ENCODE peak calls at places on chromosomes 7 and 10, in six cellular contexts. One of them, this sample, is unnamed.

GRCh38 chr10:132899054-132899750 is 43.2 kb downstream of the CFAP46 start:
- DNase-seq in astrocyte: no peak
- DNase-seq in GM23338: no peak
- DNase-seq in endothelial cell of umbilical vein: no peak
- DNase-seq in GM23248: no peak
- DNase-seq in fibroblast of lung: no peak
- DNase-seq in this sample: no peak

GRCh38 chr10:101291254-101292193 is 62.3 kb upstream of the LBX1 start:
- DNase-seq in astrocyte: no peak
- DNase-seq in GM23338: peak
- DNase-seq in endothelial cell of umbilical vein: peak
- DNase-seq in GM23248: peak
- DNase-seq in fibroblast of lung: no peak
- DNase-seq in this sample: peak

GRCh38 chr10:9362721-9363120 is 1308.2 kb downstream of the GATA3 start:
- DNase-seq in astrocyte: no peak
- DNase-seq in GM23338: no peak
- DNase-seq in endothelial cell of umbilical vein: no peak
- DNase-seq in GM23248: no peak
- DNase-seq in fibroblast of lung: no peak
- DNase-seq in this sample: no peak

GRCh38 chr10:6464862-6465430 is 115.1 kb downstream of the PRKCQ start:
- DNase-seq in astrocyte: no peak
- DNase-seq in GM23338: no peak
- DNase-seq in endothelial cell of umbilical vein: no peak
- DNase-seq in GM23248: no peak
- DNase-seq in fibroblast of lung: no peak
- DNase-seq in this sample: no peak

GRCh38 chr7:129781128-129781855 is 169.8 kb downstream of the NRF1 start:
- DNase-seq in astrocyte: no peak
- DNase-seq in GM23338: peak
- DNase-seq in endothelial cell of umbilical vein: no peak
- DNase-seq in GM23248: no peak
- DNase-seq in fibroblast of lung: no peak
- DNase-seq in this sample: peak

GRCh38 chr10:46550076-46550790 is 6.2 kb downstream of the GPRIN2 start:
- DNase-seq in astrocyte: no peak
- DNase-seq in GM23338: no peak
- DNase-seq in endothelial cell of umbilical vein: no peak
- DNase-seq in GM23248: no peak
- DNase-seq in fibroblast of lung: no peak
- DNase-seq in this sample: no peak

GRCh38 chr10:32318476-32318896 is 28.5 kb downstream of the EPC1 start:
- DNase-seq in astrocyte: no peak
- DNase-seq in GM23338: no peak
- DNase-seq in endothelial cell of umbilical vein: no peak
- DNase-seq in GM23248: peak
- DNase-seq in fibroblast of lung: peak
- DNase-seq in this sample: no peak

GRCh38 chr7:156223935-156224334 is 411.7 kb upstream of the SHH start:
- DNase-seq in astrocyte: no peak
- DNase-seq in GM23338: no peak
- DNase-seq in endothelial cell of umbilical vein: no peak
- DNase-seq in GM23248: no peak
- DNase-seq in fibroblast of lung: no peak
- DNase-seq in this sample: no peak

GRCh38 chr7:6653101-6653995 is 16.2 kb downstream of the ZNF316 start:
- DNase-seq in astrocyte: no peak
- DNase-seq in GM23338: no peak
- DNase-seq in endothelial cell of umbilical vein: no peak
- DNase-seq in GM23248: no peak
- DNase-seq in fibroblast of lung: no peak
- DNase-seq in this sample: no peak

GRCh38 chr10:52283174-52283573 is 30.9 kb upstream of the DKK1 start:
- DNase-seq in astrocyte: no peak
- DNase-seq in GM23338: no peak
- DNase-seq in endothelial cell of umbilical vein: peak
- DNase-seq in GM23248: peak
- DNase-seq in fibroblast of lung: peak
- DNase-seq in this sample: no peak

GRCh38 chr10:15211464-15211979 is 43.0 kb upstream of the NMT2 start:
- DNase-seq in astrocyte: peak
- DNase-seq in GM23338: no peak
- DNase-seq in endothelial cell of umbilical vein: peak
- DNase-seq in GM23248: peak
- DNase-seq in fibroblast of lung: peak
- DNase-seq in this sample: no peak

GRCh38 chr10:89979726-89980125 is 278.3 kb downstream of the KIF20B start:
- DNase-seq in astrocyte: no peak
- DNase-seq in GM23338: no peak
- DNase-seq in endothelial cell of umbilical vein: no peak
- DNase-seq in GM23248: no peak
- DNase-seq in fibroblast of lung: no peak
- DNase-seq in this sample: no peak
- H3K27ac ChIP-seq in astrocyte: no peak
- H3K27ac ChIP-seq in GM23338: no peak
- H3K27ac ChIP-seq in endothelial cell of umbilical vein: no peak
- H3K27ac ChIP-seq in GM23248: no peak
- H3K27ac ChIP-seq in fibroblast of lung: no peak
- H3K27ac ChIP-seq in this sample: no peak

DNA sequence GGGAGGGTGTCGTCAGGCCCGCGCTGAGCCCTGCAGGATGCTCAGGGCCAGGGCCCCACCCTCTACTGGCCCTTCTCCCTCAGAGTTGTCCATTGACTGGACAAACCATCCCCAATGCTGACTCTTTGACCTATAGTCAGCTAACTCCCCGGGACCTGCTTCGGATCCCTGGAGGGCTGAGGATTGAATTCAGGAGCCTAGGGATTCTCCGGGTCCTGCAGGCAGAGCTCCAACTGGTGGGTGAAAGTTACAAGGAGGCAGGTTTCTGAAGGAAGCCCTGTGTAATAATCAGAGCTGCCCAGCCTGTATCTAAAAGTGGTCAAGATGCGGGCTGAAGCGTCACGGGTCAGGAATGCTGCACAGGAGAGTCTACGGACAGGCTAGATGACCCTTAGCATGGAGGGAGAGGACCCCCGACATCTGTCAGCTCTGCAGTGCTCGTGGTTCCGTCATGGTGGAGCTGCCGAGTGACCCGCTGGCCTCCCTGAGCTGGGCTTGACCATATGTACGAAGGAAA is 602 bp upstream of the CALHM2 start:
- DNase-seq in astrocyte: no peak
- DNase-seq in GM23338: no peak
- DNase-seq in endothelial cell of umbilical vein: no peak
- DNase-seq in GM23248: peak
- DNase-seq in fibroblast of lung: no peak
- DNase-seq in this sample: no peak
- H3K4me3 ChIP-seq in astrocyte: no peak
- H3K4me3 ChIP-seq in GM23338: peak
- H3K4me3 ChIP-seq in endothelial cell of umbilical vein: no peak
- H3K4me3 ChIP-seq in GM23248: peak
- H3K4me3 ChIP-seq in fibroblast of lung: peak
- H3K4me3 ChIP-seq in this sample: peak

DNA sequence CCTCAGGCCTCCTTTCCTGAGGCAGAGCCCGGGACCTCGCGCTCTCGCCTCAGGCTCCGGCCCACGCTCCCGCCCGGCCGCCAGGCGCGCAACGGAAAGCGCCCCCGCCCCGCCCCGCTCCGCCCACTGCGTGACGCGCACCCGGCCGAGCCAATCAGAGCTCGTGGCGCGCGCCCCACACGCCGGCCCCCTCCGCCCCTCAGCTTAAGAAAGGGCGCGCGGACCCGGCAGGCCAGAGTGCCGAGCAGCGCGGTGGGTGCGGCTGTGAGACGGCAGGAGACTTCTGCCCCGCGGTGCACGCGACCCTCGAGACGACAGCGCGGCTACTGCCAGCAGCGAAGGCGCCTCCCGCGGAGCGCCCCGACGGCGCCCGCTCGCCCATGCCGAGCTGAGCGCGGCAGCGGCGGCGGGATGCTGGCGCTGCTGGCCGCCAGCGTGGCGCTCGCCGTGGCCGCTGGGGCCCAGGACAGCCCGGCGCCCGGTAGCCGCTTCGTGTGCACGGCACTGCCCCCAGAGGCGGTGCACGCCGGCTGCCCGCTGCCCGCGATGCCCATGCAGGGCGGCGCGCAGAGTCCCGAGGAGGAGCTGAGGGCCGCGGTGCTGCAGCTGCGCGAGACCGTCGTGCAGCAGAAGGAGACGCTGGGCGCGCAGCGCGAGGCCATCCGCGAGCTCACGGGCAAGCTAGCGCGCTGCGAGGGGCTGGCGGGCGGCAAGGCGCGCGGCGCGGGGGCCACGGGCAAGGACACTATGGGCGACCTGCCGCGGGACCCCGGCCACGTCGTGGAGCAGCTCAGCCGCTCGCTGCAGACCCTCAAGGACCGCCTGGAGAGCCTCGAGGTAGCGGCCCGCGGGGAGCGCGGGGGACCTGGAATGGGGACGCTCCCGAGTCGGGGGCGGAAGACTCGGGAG is at the start of gene NPTX2:
- DNase-seq in astrocyte: no peak
- DNase-seq in GM23338: peak
- DNase-seq in endothelial cell of umbilical vein: no peak
- DNase-seq in GM23248: peak
- DNase-seq in fibroblast of lung: no peak
- DNase-seq in this sample: peak
- TF ChIP-seq EZH2 in astrocyte: peak
- TF ChIP-seq EZH2 in GM23338: no peak
- TF ChIP-seq EZH2 in endothelial cell of umbilical vein: peak
- TF ChIP-seq EZH2 in GM23248: no peak
- TF ChIP-seq EZH2 in fibroblast of lung: no peak
- TF ChIP-seq EZH2 in this sample: no peak

DNA sequence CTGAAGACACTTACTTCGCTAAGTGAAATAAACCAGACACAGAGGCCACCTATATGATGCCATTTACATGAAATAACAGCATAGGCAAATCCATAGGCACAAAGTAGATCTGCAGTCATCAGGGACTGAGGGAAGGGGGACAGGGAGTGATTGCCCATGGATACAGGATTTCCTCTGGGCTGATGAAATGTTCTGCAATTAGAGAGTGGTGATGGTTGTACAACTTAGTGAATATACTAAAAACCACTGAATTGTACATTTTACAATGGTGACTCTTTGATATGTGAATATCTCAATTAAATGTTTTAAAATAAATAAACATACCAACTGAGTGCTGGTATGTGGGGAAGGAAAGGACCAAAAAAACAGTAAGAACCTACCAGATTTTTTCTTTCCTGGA is 20.4 kb downstream of the PPA1 start:
- DNase-seq in astrocyte: no peak
- DNase-seq in GM23338: no peak
- DNase-seq in endothelial cell of umbilical vein: no peak
- DNase-seq in GM23248: peak
- DNase-seq in fibroblast of lung: peak
- DNase-seq in this sample: no peak
- H3K27ac ChIP-seq in astrocyte: no peak
- H3K27ac ChIP-seq in GM23338: no peak
- H3K27ac ChIP-seq in endothelial cell of umbilical vein: no peak
- H3K27ac ChIP-seq in GM23248: peak
- H3K27ac ChIP-seq in fibroblast of lung: no peak
- H3K27ac ChIP-seq in this sample: peak

GRCh38 chr10:28925154-28925663 is 247.9 kb downstream of the BAMBI start:
- DNase-seq in astrocyte: no peak
- DNase-seq in GM23338: peak
- DNase-seq in endothelial cell of umbilical vein: no peak
- DNase-seq in GM23248: no peak
- DNase-seq in fibroblast of lung: no peak
- DNase-seq in this sample: no peak
- H3K4me3 ChIP-seq in astrocyte: no peak
- H3K4me3 ChIP-seq in GM23338: peak
- H3K4me3 ChIP-seq in endothelial cell of umbilical vein: no peak
- H3K4me3 ChIP-seq in GM23248: no peak
- H3K4me3 ChIP-seq in fibroblast of lung: no peak
- H3K4me3 ChIP-seq in this sample: no peak

GRCh38 chr10:75396861-75397570 is 4.5 kb downstream of the ZNF503 start:
- DNase-seq in astrocyte: no peak
- DNase-seq in GM23338: peak
- DNase-seq in endothelial cell of umbilical vein: peak
- DNase-seq in GM23248: peak
- DNase-seq in fibroblast of lung: peak
- DNase-seq in this sample: no peak
- TF ChIP-seq EZH2 in astrocyte: no peak
- TF ChIP-seq EZH2 in GM23338: no peak
- TF ChIP-seq EZH2 in endothelial cell of umbilical vein: no peak
- TF ChIP-seq EZH2 in GM23248: no peak
- TF ChIP-seq EZH2 in fibroblast of lung: no peak
- TF ChIP-seq EZH2 in this sample: no peak

DNA sequence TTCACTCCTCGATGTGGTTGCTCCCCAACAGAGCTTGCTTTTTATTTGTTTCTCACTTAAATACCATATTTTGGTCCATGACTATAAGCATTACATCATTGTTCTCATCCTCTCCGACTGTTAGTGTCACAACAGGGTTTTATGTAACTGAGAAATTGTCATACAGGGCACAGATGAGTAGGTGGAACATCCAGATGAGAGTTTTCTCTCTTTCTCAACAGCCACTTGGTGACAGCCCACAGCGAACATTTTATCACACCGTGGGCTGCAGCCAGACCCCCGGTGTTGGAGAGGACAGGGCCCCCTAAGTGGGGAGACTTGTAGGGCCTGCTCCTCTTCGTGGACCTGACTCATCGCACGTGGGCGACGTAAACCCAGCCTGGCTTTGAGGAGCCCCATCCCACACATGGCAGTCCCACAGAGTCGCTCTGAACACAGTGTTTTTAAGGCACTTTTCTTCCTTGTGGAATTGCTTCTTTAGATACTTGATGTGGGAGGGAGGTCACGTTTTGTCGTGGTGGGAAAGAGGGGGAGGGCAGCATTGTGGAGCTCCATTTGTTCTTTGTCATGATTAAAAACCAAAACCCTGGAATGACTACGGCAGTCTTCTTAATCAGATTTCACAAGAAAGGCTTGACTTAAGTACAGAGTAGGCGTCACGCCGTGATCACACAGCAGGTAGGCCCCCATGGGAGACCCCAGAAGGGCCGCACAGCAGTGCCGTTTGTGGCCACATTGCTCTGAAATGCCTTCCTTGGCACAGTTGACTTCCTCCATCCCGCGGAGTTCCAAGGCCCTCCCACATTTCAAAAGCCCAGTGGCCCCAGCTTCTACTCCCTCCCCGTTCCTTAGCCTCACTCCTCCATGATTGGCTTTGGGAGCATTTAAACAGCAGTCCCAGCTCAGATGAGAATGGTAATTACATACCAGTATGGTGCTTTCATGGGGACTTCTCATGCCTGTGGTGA is 220.6 kb downstream of the CCDC3 start:
- DNase-seq in astrocyte: peak
- DNase-seq in GM23338: no peak
- DNase-seq in endothelial cell of umbilical vein: no peak
- DNase-seq in GM23248: no peak
- DNase-seq in fibroblast of lung: no peak
- DNase-seq in this sample: peak
- H3K27ac ChIP-seq in astrocyte: no peak
- H3K27ac ChIP-seq in GM23338: no peak
- H3K27ac ChIP-seq in endothelial cell of umbilical vein: no peak
- H3K27ac ChIP-seq in GM23248: no peak
- H3K27ac ChIP-seq in fibroblast of lung: no peak
- H3K27ac ChIP-seq in this sample: peak

GRCh38 chr7:95595825-95596182 is 512 bp downstream of the PDK4 start:
- DNase-seq in astrocyte: no peak
- DNase-seq in GM23338: no peak
- DNase-seq in endothelial cell of umbilical vein: no peak
- DNase-seq in GM23248: peak
- DNase-seq in fibroblast of lung: no peak
- DNase-seq in this sample: no peak
- H3K4me3 ChIP-seq in astrocyte: peak
- H3K4me3 ChIP-seq in GM23338: peak
- H3K4me3 ChIP-seq in endothelial cell of umbilical vein: no peak
- H3K4me3 ChIP-seq in GM23248: peak
- H3K4me3 ChIP-seq in fibroblast of lung: peak
- H3K4me3 ChIP-seq in this sample: peak

This sample was measured in A673.